ENCODE peak calls at places on chromosomes 12 and 14, in five cellular contexts. Q is sciatic nerve; Y is stimulated activated CD4-positive, alpha-beta T cell treated with anti-CD3 and anti-CD28 coated beads, Interleukin-4, amount 100 ng/mL, for 48 hours; E is activated CD8-positive, alpha-beta memory T cell treated with anti-CD3 and anti-CD28 coated beads for 24 hours; H is type B pancreatic cell. J is an unnamed sample.

GRCh38 chr12:25789520-25789919 is 169.0 kb upstream of the RASSF8 start:
- DNase-seq in Y (no peak), H (no peak), Q (no peak), E (no peak), J (no peak)

GRCh38 chr12:50999139-50999538 is 27.0 kb downstream of the SLC11A2 start:
- DNase-seq in Y (no peak), E (no peak), Q (no peak), H (no peak), J (no peak)

GRCh38 chr12:6632026-6632978 is 3.5 kb downstream of the LPAR5 start:
- DNase-seq in E (peak; percentile 84), Q (no peak), H (no peak), Y (no peak), J (peak; percentile 61)

GRCh38 chr12:53389702-53390101 is 9.7 kb downstream of the SP1 start:
- DNase-seq in Y (no peak), H (no peak), E (no peak), Q (no peak), J (no peak)

GRCh38 chr14:99242816-99243795 is 28.9 kb downstream of the BCL11B start:
- DNase-seq in E (no peak), Y (no peak), Q (no peak), H (no peak), J (no peak)

GRCh38 chr12:34600592-34601462 is 578.5 kb downstream of the ALG10 start:
- DNase-seq in Q (peak; percentile 28), Y (no peak), H (peak; percentile 56), E (no peak), J (no peak)

GRCh38 chr12:4152145-4152795 is 121.3 kb upstream of the CCND2 start:
- DNase-seq in Y (no peak), E (no peak), Q (no peak), H (no peak), J (no peak)

GRCh38 chr12:127401005-127401404 is 866.0 kb upstream of the TMEM132C start:
- DNase-seq in H (no peak), E (no peak), Y (no peak), Q (no peak), J (no peak)

GRCh38 chr14:97233319-97233980 is 436.3 kb downstream of the VRK1 start:
- DNase-seq in Y (no peak), H (no peak), E (no peak), Q (no peak), J (no peak)

GRCh38 chr14:33475623-33476022 is 475.3 kb downstream of the EGLN3 start:
- DNase-seq in H (no peak), E (peak; percentile 54), Q (peak; percentile 63), Y (peak; percentile 1), J (no peak)

GRCh38 chr14:54550514-54550913 is 16.4 kb upstream of the SAMD4A start:
- DNase-seq in Q (no peak), E (no peak), Y (no peak), H (no peak), J (no peak)

GRCh38 chr12:57782608-57783465 is at the start of gene TSFM:
- DNase-seq in E (peak; percentile 99), H (peak; percentile 96), Q (peak; percentile 99), Y (peak; percentile 96), J (peak; percentile 78)

GRCh38 chr12:16347391-16348298 is at the start of gene MGST1:
- DNase-seq in E (no peak), H (peak; percentile 78), Y (no peak), Q (peak; percentile 78), J (no peak)

GRCh38 chr14:105999361-106000028 is 473.1 kb downstream of the TMEM121 start:
- DNase-seq in Q (peak; percentile 67), H (no peak), Y (peak; percentile 96), E (peak; percentile 93), J (peak; percentile 91)

GRCh38 chr12:33330940-33331339 is 108.7 kb downstream of the SYT10 start:
- DNase-seq in Q (no peak), E (no peak), Y (no peak), H (no peak), J (no peak)

GRCh38 chr14:57136669-57137068 is 132.0 kb downstream of the EXOC5 start:
- DNase-seq in E (no peak), H (no peak), Q (no peak), Y (no peak), J (no peak)

GRCh38 chr12:5258498-5258897 is 173.4 kb upstream of the NTF3 start:
- DNase-seq in Q (no peak), E (no peak), Y (no peak), H (no peak), J (no peak)

GRCh38 chr12:5003025-5003666 is 40.5 kb upstream of the KCNA5 start:
- DNase-seq in Y (peak; percentile 12), E (peak; percentile 61), H (peak; percentile 76), Q (peak; percentile 70), J (peak; percentile 5)

GRCh38 chr14:99571303-99571986 is 32.6 kb downstream of the CCDC85C start:
- DNase-seq in Y (no peak), E (no peak), Q (no peak), H (no peak), J (no peak)

GRCh38 chr14:90383731-90384542 is 12.9 kb upstream of the CALM1 start:
- DNase-seq in Y (no peak), E (peak; percentile 87), Q (peak; percentile 75), H (peak; percentile 75), J (no peak)

GRCh38 chr12:124191024-124191359 is 103.9 kb upstream of the RFLNA start:
- DNase-seq in E (no peak), Q (no peak), H (no peak), Y (no peak), J (peak; percentile 97)

GRCh38 chr14:31921741-31922140 is 155.4 kb upstream of the ARHGAP5 start:
- DNase-seq in E (no peak), H (no peak), Q (no peak), Y (no peak), J (no peak)

GRCh38 chr14:77316872-77317271 is 3.8 kb downstream of the POMT2 start:
- DNase-seq in E (no peak), H (no peak), Y (no peak), Q (peak; percentile 44), J (no peak)

GRCh38 chr12:56699020-56699661 is 11.1 kb upstream of the PTGES3 start:
- DNase-seq in Q (no peak), Y (no peak), H (no peak), E (no peak), J (no peak)

GRCh38 chr12:131384544-131384855 is 326.4 kb upstream of the SFSWAP start:
- DNase-seq in H (no peak), Q (no peak), E (no peak), Y (no peak), J (no peak)

GRCh38 chr14:23564181-23564812 is 3.3 kb downstream of the AP1G2 start:
- DNase-seq in Y (no peak), E (no peak), H (no peak), Q (no peak), J (no peak)

J was measured in CMK.